ENCODE peak calls at places on chromosomes 16 and 17, in six cellular contexts. One of them, this sample, is unnamed. For H3K27me3, the result is how much of the 10 kb centered on the place peaks cover.

GRCh38 chr16:88561485-88562369 is 8.5 kb upstream of the ZC3H18 start:
- DNase-seq in GM23338: peak
- DNase-seq in prostate gland: peak
- DNase-seq in sigmoid colon: no peak
- DNase-seq in HL-60: peak
- DNase-seq in GM12878: no peak
- DNase-seq in this sample: no peak

GRCh38 chr17:59373879-59374495 is 42.5 kb downstream of the YPEL2 start:
- DNase-seq in GM23338: no peak
- DNase-seq in prostate gland: no peak
- DNase-seq in sigmoid colon: peak
- DNase-seq in HL-60: peak
- DNase-seq in GM12878: no peak
- DNase-seq in this sample: no peak

GRCh38 chr16:54048994-54049929 is 237.3 kb downstream of the IRX3 start:
- DNase-seq in GM23338: peak
- DNase-seq in prostate gland: no peak
- DNase-seq in sigmoid colon: no peak
- DNase-seq in HL-60: peak
- DNase-seq in GM12878: no peak
- DNase-seq in this sample: no peak

GRCh38 chr17:14752007-14752406 is 451.1 kb downstream of the HS3ST3B1 start:
- DNase-seq in GM23338: no peak
- DNase-seq in prostate gland: no peak
- DNase-seq in sigmoid colon: no peak
- DNase-seq in HL-60: no peak
- DNase-seq in GM12878: no peak
- DNase-seq in this sample: no peak

GRCh38 chr16:22206847-22207714 is 1.0 kb downstream of the EEF2K start:
- DNase-seq in GM23338: peak
- DNase-seq in prostate gland: peak
- DNase-seq in sigmoid colon: peak
- DNase-seq in HL-60: peak
- DNase-seq in GM12878: peak
- DNase-seq in this sample: peak

GRCh38 chr16:2428051-2428786 is 1.0 kb upstream of the CCNF start:
- DNase-seq in GM23338: peak
- DNase-seq in prostate gland: peak
- DNase-seq in sigmoid colon: peak
- DNase-seq in HL-60: no peak
- DNase-seq in GM12878: no peak
- DNase-seq in this sample: no peak

GRCh38 chr17:43410557-43411368 is 12.0 kb downstream of the ARL4D start:
- DNase-seq in GM23338: no peak
- DNase-seq in prostate gland: no peak
- DNase-seq in sigmoid colon: no peak
- DNase-seq in HL-60: no peak
- DNase-seq in GM12878: no peak
- DNase-seq in this sample: no peak

GRCh38 chr16:26802440-26802839 is 264.3 kb upstream of the C16orf82 start:
- DNase-seq in GM23338: no peak
- DNase-seq in prostate gland: no peak
- DNase-seq in sigmoid colon: no peak
- DNase-seq in HL-60: no peak
- DNase-seq in GM12878: no peak
- DNase-seq in this sample: no peak

GRCh38 chr17:36182176-36183000 is 6.0 kb upstream of the TBC1D3B start:
- DNase-seq in GM23338: peak
- DNase-seq in prostate gland: peak
- DNase-seq in sigmoid colon: no peak
- DNase-seq in HL-60: no peak
- DNase-seq in GM12878: no peak
- DNase-seq in this sample: no peak

GRCh38 chr17:10156579-10157488 is 41.6 kb downstream of the GAS7 start:
- DNase-seq in GM23338: no peak
- DNase-seq in prostate gland: no peak
- DNase-seq in sigmoid colon: peak
- DNase-seq in HL-60: peak
- DNase-seq in GM12878: peak
- DNase-seq in this sample: no peak

GRCh38 chr17:78225088-78225865 is 6.2 kb upstream of the TMEM235 start:
- DNase-seq in GM23338: no peak
- DNase-seq in prostate gland: no peak
- DNase-seq in sigmoid colon: no peak
- DNase-seq in HL-60: no peak
- DNase-seq in GM12878: no peak
- DNase-seq in this sample: no peak

GRCh38 chr17:42598905-42599304 is 10.3 kb downstream of the RETREG3 start:
- DNase-seq in GM23338: no peak
- DNase-seq in prostate gland: no peak
- DNase-seq in sigmoid colon: peak
- DNase-seq in HL-60: no peak
- DNase-seq in GM12878: no peak
- DNase-seq in this sample: no peak

GRCh38 chr17:1977583-1978395 is 47.3 kb downstream of the RTN4RL1 start:
- DNase-seq in GM23338: peak
- DNase-seq in prostate gland: no peak
- DNase-seq in sigmoid colon: no peak
- DNase-seq in HL-60: no peak
- DNase-seq in GM12878: no peak
- DNase-seq in this sample: no peak

GRCh38 chr16:74201561-74201960 is 95.1 kb upstream of the PSMD7 start:
- DNase-seq in GM23338: no peak
- DNase-seq in prostate gland: no peak
- DNase-seq in sigmoid colon: no peak
- DNase-seq in HL-60: no peak
- DNase-seq in GM12878: no peak
- DNase-seq in this sample: no peak

GRCh38 chr17:6255331-6255730 is 179.6 kb downstream of the AIPL1 start:
- DNase-seq in GM23338: no peak
- DNase-seq in prostate gland: no peak
- DNase-seq in sigmoid colon: no peak
- DNase-seq in HL-60: no peak
- DNase-seq in GM12878: no peak
- DNase-seq in this sample: no peak
- H3K27me3 ChIP-seq in GM23338: under half
- H3K27me3 ChIP-seq in prostate gland: under half
- H3K27me3 ChIP-seq in sigmoid colon: under half
- H3K27me3 ChIP-seq in HL-60: under half
- H3K27me3 ChIP-seq in GM12878: under half
- H3K27me3 ChIP-seq in this sample: under half

GRCh38 chr17:48025904-48026502 is 11.6 kb downstream of the COPZ2 start:
- DNase-seq in GM23338: peak
- DNase-seq in prostate gland: peak
- DNase-seq in sigmoid colon: no peak
- DNase-seq in HL-60: no peak
- DNase-seq in GM12878: no peak
- DNase-seq in this sample: no peak

GRCh38 chr17:48024149-48025039 is 13.2 kb downstream of the COPZ2 start:
- DNase-seq in GM23338: peak
- DNase-seq in prostate gland: peak
- DNase-seq in sigmoid colon: peak
- DNase-seq in HL-60: peak
- DNase-seq in GM12878: no peak
- DNase-seq in this sample: peak

GRCh38 chr17:48023408-48024148 is 14.0 kb downstream of the COPZ2 start:
- DNase-seq in GM23338: peak
- DNase-seq in prostate gland: peak
- DNase-seq in sigmoid colon: peak
- DNase-seq in HL-60: peak
- DNase-seq in GM12878: no peak
- DNase-seq in this sample: peak

GRCh38 chr17:48026503-48027321 is 10.9 kb downstream of the COPZ2 start:
- DNase-seq in GM23338: peak
- DNase-seq in prostate gland: peak
- DNase-seq in sigmoid colon: peak
- DNase-seq in HL-60: peak
- DNase-seq in GM12878: peak
- DNase-seq in this sample: peak

GRCh38 chr17:48025040-48025903 is 12.3 kb downstream of the COPZ2 start:
- DNase-seq in GM23338: peak
- DNase-seq in prostate gland: peak
- DNase-seq in sigmoid colon: peak
- DNase-seq in HL-60: peak
- DNase-seq in GM12878: peak
- DNase-seq in this sample: peak
- TF ChIP-seq POLR2AphosphoS5 in GM23338: peak
- TF ChIP-seq POLR2AphosphoS5 in prostate gland: peak
- TF ChIP-seq POLR2AphosphoS5 in sigmoid colon: peak
- TF ChIP-seq POLR2AphosphoS5 in HL-60: no peak
- TF ChIP-seq POLR2AphosphoS5 in GM12878: no peak
- TF ChIP-seq POLR2AphosphoS5 in this sample: peak

GRCh38 chr17:61259360-61259759 is 140.3 kb upstream of the TBX2 start:
- DNase-seq in GM23338: no peak
- DNase-seq in prostate gland: no peak
- DNase-seq in sigmoid colon: no peak
- DNase-seq in HL-60: no peak
- DNase-seq in GM12878: no peak
- DNase-seq in this sample: no peak

GRCh38 chr17:61265397-61265796 is 134.2 kb upstream of the TBX2 start:
- DNase-seq in GM23338: no peak
- DNase-seq in prostate gland: no peak
- DNase-seq in sigmoid colon: no peak
- DNase-seq in HL-60: no peak
- DNase-seq in GM12878: no peak
- DNase-seq in this sample: no peak

GRCh38 chr17:61260061-61260797 is 139.4 kb upstream of the TBX2 start:
- DNase-seq in GM23338: no peak
- DNase-seq in prostate gland: no peak
- DNase-seq in sigmoid colon: no peak
- DNase-seq in HL-60: no peak
- DNase-seq in GM12878: no peak
- DNase-seq in this sample: no peak

GRCh38 chr17:61255609-61256008 is 144.0 kb upstream of the TBX2 start:
- DNase-seq in GM23338: no peak
- DNase-seq in prostate gland: no peak
- DNase-seq in sigmoid colon: no peak
- DNase-seq in HL-60: no peak
- DNase-seq in GM12878: no peak
- DNase-seq in this sample: no peak

DNA sequence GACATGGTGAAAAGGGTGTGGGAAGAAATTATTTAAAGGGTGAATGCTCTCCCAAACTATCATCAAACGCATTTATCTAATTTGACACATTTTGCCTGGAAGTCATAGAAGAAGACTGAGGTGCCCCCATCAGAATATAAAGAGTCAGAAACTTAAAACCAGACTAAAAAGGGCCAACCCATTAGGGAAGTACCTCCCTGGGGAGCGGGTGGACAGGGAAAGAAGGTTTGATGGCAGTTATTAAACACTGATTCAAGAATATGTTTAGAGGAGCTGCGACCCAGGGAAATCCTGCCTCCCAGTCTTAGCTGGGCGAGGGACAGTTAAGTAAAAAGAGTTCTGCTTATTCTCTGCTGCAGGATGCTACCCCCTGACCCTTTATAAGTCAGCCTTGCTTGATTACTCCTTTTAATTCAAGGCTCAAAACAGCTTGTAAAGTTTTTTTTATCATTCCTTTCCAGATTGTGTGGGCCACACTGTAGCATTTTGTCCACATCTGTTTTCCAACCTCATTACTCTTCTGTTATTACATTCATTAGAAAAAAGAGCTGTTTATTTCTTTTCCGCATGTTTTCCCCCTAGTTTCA is 138.5 kb upstream of the TBX2 start:
- DNase-seq in GM23338: no peak
- DNase-seq in prostate gland: no peak
- DNase-seq in sigmoid colon: no peak
- DNase-seq in HL-60: no peak
- DNase-seq in GM12878: no peak
- DNase-seq in this sample: no peak
- TF ChIP-seq CTCF in GM23338: no peak
- TF ChIP-seq CTCF in prostate gland: no peak
- TF ChIP-seq CTCF in sigmoid colon: no peak
- TF ChIP-seq CTCF in HL-60: no peak
- TF ChIP-seq CTCF in GM12878: no peak
- TF ChIP-seq CTCF in this sample: no peak

GRCh38 chr17:38585056-38585804 is 20.5 kb downstream of the SRCIN1 start:
- DNase-seq in GM23338: no peak
- DNase-seq in prostate gland: no peak
- DNase-seq in sigmoid colon: no peak
- DNase-seq in HL-60: no peak
- DNase-seq in GM12878: no peak
- DNase-seq in this sample: no peak

GRCh38 chr17:38585805-38586529 is 19.8 kb downstream of the SRCIN1 start:
- DNase-seq in GM23338: no peak
- DNase-seq in prostate gland: no peak
- DNase-seq in sigmoid colon: no peak
- DNase-seq in HL-60: no peak
- DNase-seq in GM12878: no peak
- DNase-seq in this sample: no peak

GRCh38 chr17:38583833-38584349 is 21.9 kb downstream of the SRCIN1 start:
- DNase-seq in GM23338: no peak
- DNase-seq in prostate gland: no peak
- DNase-seq in sigmoid colon: no peak
- DNase-seq in HL-60: no peak
- DNase-seq in GM12878: no peak
- DNase-seq in this sample: no peak

GRCh38 chr17:38583176-38583575 is 22.6 kb downstream of the SRCIN1 start:
- DNase-seq in GM23338: no peak
- DNase-seq in prostate gland: no peak
- DNase-seq in sigmoid colon: no peak
- DNase-seq in HL-60: no peak
- DNase-seq in GM12878: no peak
- DNase-seq in this sample: no peak

GRCh38 chr17:38584350-38584925 is 21.3 kb downstream of the SRCIN1 start:
- DNase-seq in GM23338: peak
- DNase-seq in prostate gland: peak
- DNase-seq in sigmoid colon: peak
- DNase-seq in HL-60: peak
- DNase-seq in GM12878: no peak
- DNase-seq in this sample: no peak
- H3K27me3 ChIP-seq in GM23338: under half
- H3K27me3 ChIP-seq in prostate gland: under half
- H3K27me3 ChIP-seq in sigmoid colon: under half
- H3K27me3 ChIP-seq in HL-60: under half
- H3K27me3 ChIP-seq in GM12878: under half
- H3K27me3 ChIP-seq in this sample: under half

This sample was measured in suprapubic skin.